ENCODE peak calls at places on chromosomes 16 and 17, in six cellular contexts. J, O, X, G, Z and K are unnamed samples. For H3K27me3, the result is how much of the 10 kb centered on the place peaks cover.

GRCh38 chr17:69814031-69814430 is 261.0 kb upstream of the KCNJ16 start:
- DNase-seq in J (no peak), O (no peak), X (no peak), G (no peak), Z (no peak), K (no peak)

GRCh38 chr17:29133146-29133713 is 47.0 kb downstream of the MYO18A start:
- DNase-seq in J (peak), O (peak), X (no peak), G (no peak), Z (no peak), K (no peak)

GRCh38 chr16:84062734-84063640 is 20.4 kb upstream of the SLC38A8 start:
- DNase-seq in J (peak), O (peak), X (peak), G (no peak), Z (peak), K (peak)

GRCh38 chr16:71722801-71723536 is 1.5 kb downstream of the PHLPP2 start:
- DNase-seq in J (peak), O (peak), X (peak), G (no peak), Z (peak), K (peak)

GRCh38 chr17:10048951-10049350 is 143.9 kb upstream of the RCVRN start:
- DNase-seq in J (no peak), O (no peak), X (no peak), G (no peak), Z (no peak), K (no peak)

GRCh38 chr16:11145821-11146211 is 110.2 kb downstream of the SOCS1 start:
- DNase-seq in J (peak), O (no peak), X (no peak), G (no peak), Z (no peak), K (no peak)

GRCh38 chr17:50533185-50533584 is 650 bp downstream of the EPN3 start:
- DNase-seq in J (no peak), O (no peak), X (no peak), G (no peak), Z (no peak), K (no peak)

GRCh38 chr17:70499067-70499786 is 329.9 kb downstream of the KCNJ2 start:
- DNase-seq in J (no peak), O (no peak), X (no peak), G (no peak), Z (no peak), K (no peak)

GRCh38 chr16:11361751-11362742 is 16.8 kb downstream of the RMI2 start:
- DNase-seq in J (no peak), O (peak), X (no peak), G (no peak), Z (no peak), K (peak)

GRCh38 chr17:46977348-46977747 is 1.7 kb downstream of the RPRML start:
- DNase-seq in J (no peak), O (peak), X (peak), G (no peak), Z (no peak), K (no peak)

GRCh38 chr16:67431077-67431804 is at the start of gene HSD11B2:
- DNase-seq in J (peak), O (peak), X (no peak), G (no peak), Z (no peak), K (no peak)

GRCh38 chr17:49975531-49975930 is 6.5 kb downstream of the DLX4 start:
- DNase-seq in J (no peak), O (no peak), X (no peak), G (no peak), Z (no peak), K (no peak)

GRCh38 chr16:8867483-8868271 is 1.1 kb downstream of the CARHSP1 start:
- DNase-seq in J (peak), O (peak), X (peak), G (no peak), Z (peak), K (peak)

GRCh38 chr17:8846768-8847211 is 20.7 kb downstream of the PIK3R6 start:
- DNase-seq in J (no peak), O (peak), X (no peak), G (no peak), Z (no peak), K (no peak)

GRCh38 chr17:6670571-6670970 is 19.0 kb downstream of the C17orf100 start:
- DNase-seq in J (no peak), O (no peak), X (no peak), G (no peak), Z (no peak), K (no peak)

GRCh38 chr16:70715113-70715711 is 29.4 kb upstream of the MTSS2 start:
- DNase-seq in J (peak), O (peak), X (peak), G (no peak), Z (peak), K (no peak)

GRCh38 chr16:5557966-5558365 is 460.4 kb upstream of the EEF2KMT start:
- DNase-seq in J (no peak), O (no peak), X (no peak), G (no peak), Z (no peak), K (no peak)

GRCh38 chr16:51636913-51637743 is 486.1 kb upstream of the SALL1 start:
- DNase-seq in J (no peak), O (peak), X (no peak), G (no peak), Z (no peak), K (no peak)

GRCh38 chr16:49181812-49182211 is 99.8 kb downstream of the CBLN1 start:
- DNase-seq in J (no peak), O (no peak), X (peak), G (no peak), Z (no peak), K (no peak)

GRCh38 chr17:30336369-30337171 is 2.7 kb upstream of the TMIGD1 start:
- DNase-seq in J (no peak), O (peak), X (peak), G (no peak), Z (peak), K (peak)

GRCh38 chr17:30235386-30236296 is at the start of gene SLC6A4:
- DNase-seq in J (no peak), O (peak), X (no peak), G (no peak), Z (no peak), K (no peak)

GRCh38 chr16:22734313-22734869 is 79.6 kb upstream of the HS3ST2 start:
- DNase-seq in J (no peak), O (no peak), X (no peak), G (no peak), Z (no peak), K (no peak)

GRCh38 chr16:88684569-88685155 is 1.6 kb downstream of the SNAI3 start:
- DNase-seq in J (no peak), O (no peak), X (no peak), G (no peak), Z (peak), K (no peak)

GRCh38 chr17:13541032-13541480 is 60.7 kb downstream of the HS3ST3A1 start:
- DNase-seq in J (no peak), O (peak), X (no peak), G (no peak), Z (peak), K (no peak)

GRCh38 chr16:75306102-75306762 is 54.8 kb upstream of the BCAR1 start:
- DNase-seq in J (no peak), O (no peak), X (peak), G (no peak), Z (peak), K (no peak)

GRCh38 chr17:38748329-38749221 is at the start of gene PCGF2:
- DNase-seq in J (peak), O (peak), X (peak), G (no peak), Z (peak), K (no peak)

GRCh38 chr17:50149425-50150353 is 788 bp downstream of the PPP1R9B start:
- DNase-seq in J (peak), O (peak), X (peak), G (no peak), Z (peak), K (peak)

GRCh38 chr16:2191446-2191706 is 5.0 kb downstream of the CASKIN1 start:
- DNase-seq in J (no peak), O (no peak), X (no peak), G (no peak), Z (no peak), K (no peak)

GRCh38 chr17:75611746-75612437 is 21.3 kb upstream of the SMIM5 start:
- DNase-seq in J (no peak), O (no peak), X (peak), G (no peak), Z (no peak), K (no peak)

GRCh38 chr17:79944821-79945391 is 90.8 kb downstream of the TBC1D16 start:
- DNase-seq in J (peak), O (no peak), X (no peak), G (no peak), Z (peak), K (no peak)

GRCh38 chr17:79944251-79944812 is 91.3 kb downstream of the TBC1D16 start:
- DNase-seq in J (peak), O (no peak), X (no peak), G (no peak), Z (peak), K (no peak)

GRCh38 chr17:79942591-79943353 is 92.9 kb downstream of the TBC1D16 start:
- DNase-seq in J (peak), O (no peak), X (peak), G (no peak), Z (peak), K (no peak)

GRCh38 chr17:79942011-79942405 is 93.7 kb downstream of the TBC1D16 start:
- DNase-seq in J (peak), O (no peak), X (no peak), G (no peak), Z (no peak), K (no peak)

GRCh38 chr17:79943354-79944241 is 92.1 kb downstream of the TBC1D16 start:
- DNase-seq in J (peak), O (no peak), X (peak), G (no peak), Z (peak), K (no peak)
- H3K27me3 ChIP-seq in J (under half), O (under half), X (under half), G (under half), Z (under half), K (under half)

GRCh38 chr17:33776903-33777302 is 478.2 kb upstream of the CCL2 start:
- DNase-seq in J (no peak), O (no peak), X (no peak), G (no peak), Z (no peak), K (no peak)
- H3K4me3 ChIP-seq in J (no peak), O (no peak), X (no peak), G (no peak), Z (no peak), K (no peak)

GRCh38 chr16:24518498-24518897 is 20.9 kb upstream of the RBBP6 start:
- DNase-seq in J (peak), O (no peak), X (no peak), G (no peak), Z (no peak), K (no peak)
- H3K27ac ChIP-seq in J (no peak), O (no peak), X (no peak), G (no peak), Z (no peak), K (no peak)

GRCh38 chr17:2057714-2058520 is 3.0 kb downstream of the HIC1 start:
- DNase-seq in J (no peak), O (no peak), X (no peak), G (no peak), Z (peak), K (peak)
- H3K27me3 ChIP-seq in J (under half), O (under half), X (half or more), G (under half), Z (under half), K (under half)

GRCh38 chr16:29745126-29745852 is 501 bp downstream of the C16orf54 start:
- DNase-seq in J (no peak), O (no peak), X (peak), G (no peak), Z (no peak), K (peak)
- H3K4me3 ChIP-seq in J (no peak), O (no peak), X (peak), G (peak), Z (no peak), K (peak)

GRCh38 chr16:56682703-56683397 is 580 bp downstream of the MT1X start:
- DNase-seq in J (no peak), O (peak), X (peak), G (no peak), Z (no peak), K (no peak)
- H3K27ac ChIP-seq in J (no peak), O (peak), X (peak), G (peak), Z (no peak), K (peak)

GRCh38 chr16:86244188-86244587 is 266.1 kb upstream of the FOXF1 start:
- DNase-seq in J (no peak), O (no peak), X (no peak), G (no peak), Z (peak), K (no peak)

GRCh38 chr16:86242244-86243122 is 267.8 kb upstream of the FOXF1 start:
- DNase-seq in J (no peak), O (no peak), X (no peak), G (no peak), Z (peak), K (no peak)

GRCh38 chr16:86243571-86244154 is 266.7 kb upstream of the FOXF1 start:
- DNase-seq in J (no peak), O (no peak), X (no peak), G (no peak), Z (no peak), K (no peak)

GRCh38 chr16:86241681-86242080 is 268.6 kb upstream of the FOXF1 start:
- DNase-seq in J (no peak), O (no peak), X (no peak), G (no peak), Z (peak), K (no peak)

GRCh38 chr16:86243123-86243473 is 267.2 kb upstream of the FOXF1 start:
- DNase-seq in J (no peak), O (no peak), X (no peak), G (no peak), Z (no peak), K (no peak)
- H3K27me3 ChIP-seq in J (under half), O (half or more), X (under half), G (under half), Z (under half), K (under half)

GRCh38 chr17:45431531-45432404 is 902 bp downstream of the ARHGAP27 start:
- DNase-seq in J (peak), O (peak), X (peak), G (no peak), Z (peak), K (peak)

GRCh38 chr17:45428954-45429337 is 3.7 kb downstream of the ARHGAP27 start:
- DNase-seq in J (peak), O (no peak), X (no peak), G (no peak), Z (no peak), K (no peak)

GRCh38 chr17:45430738-45431530 is 1.7 kb downstream of the ARHGAP27 start:
- DNase-seq in J (peak), O (peak), X (peak), G (no peak), Z (no peak), K (no peak)

GRCh38 chr17:45429338-45430005 is 3.2 kb downstream of the ARHGAP27 start:
- DNase-seq in J (peak), O (peak), X (no peak), G (no peak), Z (no peak), K (no peak)

DNA sequence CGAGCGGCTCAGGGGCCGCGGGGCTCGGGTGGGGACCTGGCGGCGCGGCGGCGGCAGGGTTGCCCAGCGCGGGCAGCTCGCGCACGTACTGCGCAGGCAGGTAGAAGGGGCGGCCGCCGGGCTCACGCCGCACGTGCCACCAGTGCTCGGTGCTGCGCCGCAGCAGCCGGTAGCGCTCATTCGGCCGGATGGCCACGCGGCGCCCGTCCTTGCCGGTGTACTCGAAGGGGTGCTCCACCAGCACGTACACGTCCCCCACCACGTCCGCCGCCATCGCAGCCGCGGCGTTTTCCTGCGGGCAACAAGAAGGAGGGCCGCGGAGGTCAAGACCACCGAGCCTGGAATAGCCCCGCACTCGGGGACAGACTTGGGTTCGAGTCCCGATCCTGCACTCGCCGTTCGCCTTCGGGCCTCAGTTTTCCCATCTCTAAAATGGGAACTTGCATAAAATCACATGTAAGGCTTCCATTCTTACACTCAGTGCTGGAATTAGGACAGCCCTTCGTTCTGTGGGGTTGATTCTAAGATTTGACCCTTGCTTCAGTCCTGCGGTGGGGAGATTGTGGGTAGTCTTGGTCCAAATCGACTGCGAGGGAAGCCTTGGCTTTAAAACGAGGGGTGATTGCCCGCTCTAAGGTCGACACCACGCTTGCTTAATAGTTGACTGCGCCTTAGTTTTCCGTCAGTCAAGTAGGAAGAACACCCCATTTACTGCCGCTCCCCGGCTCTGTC is 2.5 kb downstream of the ARHGAP27 start:
- DNase-seq in J (no peak), O (peak), X (no peak), G (no peak), Z (no peak), K (no peak)
- H3K4me3 ChIP-seq in J (no peak), O (peak), X (peak), G (peak), Z (no peak), K (no peak)